ENCODE peak calls at places on chromosomes 12 and 14, in ten cellular contexts. D is HCT116, O is fibroblast of lung, L is pancreas, B is left lung, G is ovary, H is DND-41, F is right atrium auricular region, W is kidney, K is upper lobe of right lung. U is an unnamed sample.
A peak's percentile ranks its signal among the peaks of the same experiment; 100 is the strongest.

GRCh38 chr12:26976687-26977086 is 37.5 kb downstream of the TM7SF3 start:
- DNase-seq in G (no peak), F (no peak), H (no peak), L (no peak), W (no peak), D (no peak), B (no peak), K (no peak), O (no peak), U (no peak)

GRCh38 chr14:104190396-104191000 is 52.1 kb downstream of the KIF26A start:
- DNase-seq in L (no peak), B (no peak), W (no peak), H (no peak), O (no peak), K (no peak), F (no peak), G (no peak), D (no peak), U (no peak)

GRCh38 chr12:111444706-111445310 is 39.1 kb downstream of the SH2B3 start:
- DNase-seq in W (peak; percentile 84), G (peak; percentile 22), B (peak; percentile 87), L (no peak), K (peak; percentile 78), O (peak; percentile 16), H (peak; percentile 65), D (no peak), F (peak; percentile 71), U (peak; percentile 71)

GRCh38 chr14:101557811-101558738 is 3.2 kb upstream of the DIO3 start:
- DNase-seq in K (no peak), B (no peak), D (no peak), W (peak; percentile 54), L (peak; percentile 35), G (peak; percentile 76), H (no peak), F (no peak), O (no peak), U (no peak)

GRCh38 chr14:36238666-36239363 is 62.3 kb upstream of the PTCSC3 start:
- DNase-seq in L (no peak), W (no peak), O (peak; percentile 88), G (no peak), D (no peak), K (peak; percentile 64), B (peak; percentile 63), F (no peak), H (no peak), U (no peak)

GRCh38 chr12:65867428-65867827 is 43.1 kb downstream of the HMGA2 start:
- DNase-seq in L (no peak), G (no peak), B (no peak), K (no peak), W (no peak), F (no peak), D (no peak), H (no peak), O (peak; percentile 96), U (no peak)

GRCh38 chr14:31992051-31992450 is 85.1 kb upstream of the ARHGAP5 start:
- DNase-seq in K (no peak), W (no peak), L (no peak), H (no peak), G (no peak), B (no peak), O (peak; percentile 96), F (no peak), D (no peak), U (no peak)

GRCh38 chr12:93677195-93678064 is at the start of gene CRADD:
- DNase-seq in H (peak; percentile 93), D (peak; percentile 97), K (peak; percentile 85), B (peak; percentile 84), F (peak; percentile 84), W (peak; percentile 93), O (peak; percentile 99), L (peak; percentile 88), G (peak; percentile 85), U (peak; percentile 66)

GRCh38 chr12:113259499-113259953 is 38.3 kb downstream of the TPCN1 start:
- DNase-seq in F (peak; percentile 81), H (no peak), B (peak; percentile 38), K (no peak), W (peak; percentile 93), D (no peak), O (no peak), L (peak; percentile 79), G (peak; percentile 86), U (no peak)

GRCh38 chr14:96741151-96741977 is 55.8 kb upstream of the VRK1 start:
- DNase-seq in W (peak; percentile 83), D (no peak), O (peak; percentile 30), G (peak; percentile 20), F (no peak), L (peak; percentile 70), K (peak; percentile 84), B (peak; percentile 59), H (peak; percentile 72), U (peak; percentile 70)

GRCh38 chr14:91573894-91574837 is 64.1 kb upstream of the PPP4R3A start:
- DNase-seq in L (peak; percentile 46), O (peak; percentile 52), K (peak; percentile 82), F (no peak), H (peak; percentile 82), G (no peak), W (peak; percentile 72), D (peak; percentile 68), B (peak; percentile 63), U (peak; percentile 68)

GRCh38 chr12:52630104-52630500 is 11.7 kb upstream of the KRT73 start:
- DNase-seq in W (no peak), K (no peak), B (no peak), L (no peak), O (no peak), G (no peak), D (no peak), H (no peak), F (peak; percentile 36), U (no peak)

GRCh38 chr14:104856157-104856868 is 8.8 kb upstream of the CEP170B start:
- DNase-seq in G (no peak), D (no peak), O (no peak), B (no peak), W (peak; percentile 69), H (no peak), F (no peak), L (no peak), K (peak; percentile 58), U (no peak)

GRCh38 chr12:124829008-124829707 is 34.5 kb downstream of the SCARB1 start:
- DNase-seq in H (no peak), G (no peak), L (no peak), O (peak; percentile 86), K (no peak), D (no peak), W (no peak), B (no peak), F (no peak), U (no peak)

GRCh38 chr12:26810330-26810729 is 22.7 kb downstream of the ITPR2 start:
- DNase-seq in H (no peak), D (no peak), K (no peak), B (peak; percentile 51), O (peak; percentile 91), W (peak; percentile 79), L (no peak), G (peak; percentile 47), F (peak; percentile 82), U (no peak)

GRCh38 chr14:19902409-19902808 is 18.0 kb upstream of the OR4K5 start:
- DNase-seq in B (no peak), K (no peak), L (no peak), H (no peak), D (no peak), F (no peak), G (no peak), O (no peak), W (no peak), U (no peak)
- H3K9me3 ChIP-seq in B (no peaks in the 10 kb centered on the region), K (no peaks in the 10 kb centered on the region), L (no peaks in the 10 kb centered on the region), H (peaks cover 2% of the 10 kb centered on the region), D (peaks cover 25% of the 10 kb centered on the region), F (no peaks in the 10 kb centered on the region), G (no peaks in the 10 kb centered on the region), O (no peaks in the 10 kb centered on the region), W (peaks cover 5% of the 10 kb centered on the region), U (peaks cover 4% of the 10 kb centered on the region)

GRCh38 chr14:48398675-48399282 is 723.4 kb upstream of the MDGA2 start:
- DNase-seq in K (no peak), F (no peak), O (peak; percentile 33), H (peak; percentile 8), G (no peak), D (peak; percentile 33), W (no peak), L (no peak), B (no peak), U (no peak)
- TF ChIP-seq CTCF in K (peak; percentile 71), F (peak; percentile 49), O (peak; percentile 36), H (peak; percentile 81), G (no peak), D (peak; percentile 9), W (peak; percentile 48), L (peak; percentile 51), B (peak; percentile 53), U (peak; percentile 14)

GRCh38 chr14:64289571-64289970 is 4.6 kb downstream of the ESR2 start:
- DNase-seq in F (no peak), L (no peak), D (no peak), O (no peak), H (no peak), K (no peak), W (no peak), B (no peak), G (no peak), U (no peak)

GRCh38 chr14:64293976-64294671 is at the start of gene ESR2:
- DNase-seq in H (peak; percentile 52), O (peak; percentile 40), F (no peak), D (no peak), G (peak; percentile 55), L (peak; percentile 26), W (peak; percentile 80), K (peak; percentile 65), B (peak; percentile 47), U (peak; percentile 15)

GRCh38 chr14:64294672-64295413 is 672 bp upstream of the ESR2 start:
- DNase-seq in B (peak; percentile 81), K (peak; percentile 93), L (peak; percentile 84), D (peak; percentile 38), O (peak; percentile 46), G (peak; percentile 85), F (no peak), W (peak; percentile 92), H (peak; percentile 79), U (peak; percentile 73)

GRCh38 chr14:64296561-64296960 is 2.4 kb upstream of the ESR2 start:
- DNase-seq in K (no peak), L (no peak), O (peak; percentile 9), B (no peak), D (no peak), H (no peak), G (no peak), F (no peak), W (no peak), U (no peak)

DNA sequence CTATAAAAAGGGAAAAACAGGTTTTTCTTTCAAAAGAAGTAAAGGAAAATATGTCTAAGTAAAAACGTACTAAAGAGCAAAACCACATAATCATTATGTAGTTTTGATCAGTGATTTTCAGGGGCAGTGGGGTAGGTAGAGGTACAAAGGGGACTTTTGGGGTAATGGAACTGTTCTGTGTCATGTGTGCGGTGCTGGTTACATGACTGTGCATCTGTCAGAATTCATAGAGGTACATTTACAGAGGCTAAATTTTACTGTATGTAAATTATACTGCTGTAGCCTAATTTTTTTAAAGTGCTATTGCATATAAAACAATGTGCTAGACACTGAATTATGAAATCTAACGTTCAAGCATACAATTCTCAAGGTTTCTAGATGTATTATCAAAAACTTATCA is 2.0 kb downstream of the ESR2 start:
- DNase-seq in W (no peak), O (no peak), H (no peak), B (no peak), D (no peak), G (no peak), L (no peak), K (no peak), F (no peak), U (no peak)
- H3K9me3 ChIP-seq in W (no peaks in the 10 kb centered on the region), O (no peaks in the 10 kb centered on the region), H (no peaks in the 10 kb centered on the region), B (no peaks in the 10 kb centered on the region), D (no peaks in the 10 kb centered on the region), G (no peaks in the 10 kb centered on the region), L (no peaks in the 10 kb centered on the region), K (no peaks in the 10 kb centered on the region), F (no peaks in the 10 kb centered on the region), U (no peaks in the 10 kb centered on the region)

GRCh38 chr12:57006809-57007475 is 596 bp upstream of the ZBTB39 start:
- DNase-seq in G (no peak), W (no peak), H (no peak), F (no peak), O (no peak), B (no peak), D (no peak), K (no peak), L (no peak), U (no peak)
- TF ChIP-seq CTCF in G (no peak), W (no peak), H (no peak), F (peak; percentile 9), O (peak; percentile 7), B (no peak), D (no peak), K (no peak), L (no peak), U (no peak)